ENCODE peak calls at places on chromosomes 6 and 20, in nine cellular contexts. Q, O, H, D, S, M, R, G and A are unnamed samples.

GRCh38 chr6:125612400-125612846 is 137.0 kb upstream of the HEY2 start:
- DNase-seq in Q (no peak), O (no peak), H (no peak), D (no peak), S (peak; percentile 24), M (no peak), R (no peak), G (no peak), A (no peak)

GRCh38 chr20:63309261-63310071 is 16.5 kb downstream of the COL20A1 start:
- DNase-seq in Q (peak; percentile 35), O (peak; percentile 20), H (peak; percentile 76), D (peak; percentile 20), S (peak; percentile 52), M (no peak), R (no peak), G (no peak), A (peak; percentile 21)

GRCh38 chr20:63771046-63771707 is 31.6 kb downstream of the SLC2A4RG start:
- DNase-seq in Q (no peak), O (no peak), H (no peak), D (no peak), S (no peak), M (no peak), R (no peak), G (no peak), A (no peak)

GRCh38 chr6:35294308-35294945 is 3.2 kb upstream of the DEF6 start:
- DNase-seq in Q (peak; percentile 76), O (peak; percentile 28), H (peak; percentile 83), D (peak; percentile 45), S (peak; percentile 51), M (no peak), R (no peak), G (no peak), A (peak; percentile 68)

GRCh38 chr6:168161371-168161750 is 82.3 kb upstream of the FRMD1 start:
- DNase-seq in Q (no peak), O (no peak), H (no peak), D (no peak), S (no peak), M (peak; percentile 15), R (no peak), G (no peak), A (no peak)

GRCh38 chr6:42860031-42860430 is 19.4 kb upstream of the RPL7L1 start:
- DNase-seq in Q (no peak), O (no peak), H (no peak), D (no peak), S (no peak), M (no peak), R (no peak), G (no peak), A (no peak)

GRCh38 chr6:136317023-136317649 is 27.5 kb upstream of the BCLAF1 start:
- DNase-seq in Q (peak; percentile 75), O (peak; percentile 75), H (peak; percentile 90), D (peak; percentile 63), S (peak; percentile 85), M (peak; percentile 60), R (peak; percentile 34), G (peak; percentile 48), A (peak; percentile 72)

GRCh38 chr6:166659581-166659980 is 32.5 kb upstream of the RPS6KA2 start:
- DNase-seq in Q (no peak), O (no peak), H (no peak), D (no peak), S (no peak), M (no peak), R (no peak), G (no peak), A (no peak)

GRCh38 chr6:111033628-111034289 is 51.9 kb downstream of the RPF2 start:
- DNase-seq in Q (no peak), O (no peak), H (peak; percentile 58), D (no peak), S (no peak), M (no peak), R (no peak), G (no peak), A (no peak)

GRCh38 chr20:6708010-6708409 is 59.5 kb upstream of the BMP2 start:
- DNase-seq in Q (peak; percentile 76), O (peak; percentile 53), H (no peak), D (peak; percentile 82), S (peak; percentile 86), M (peak; percentile 84), R (no peak), G (peak; percentile 67), A (no peak)

GRCh38 chr6:16236648-16237199 is 1.7 kb upstream of the GMPR start:
- DNase-seq in Q (peak; percentile 38), O (peak; percentile 59), H (no peak), D (peak; percentile 71), S (peak; percentile 83), M (peak; percentile 70), R (no peak), G (peak; percentile 21), A (peak; percentile 66)

GRCh38 chr6:8499540-8499939 is 64.2 kb upstream of the SLC35B3 start:
- DNase-seq in Q (peak; percentile 51), O (no peak), H (peak; percentile 50), D (no peak), S (peak; percentile 28), M (no peak), R (no peak), G (no peak), A (no peak)

GRCh38 chr6:157033428-157034140 is 256.4 kb downstream of the ARID1B start:
- DNase-seq in Q (peak; percentile 10), O (peak; percentile 31), H (no peak), D (no peak), S (peak; percentile 23), M (no peak), R (no peak), G (no peak), A (no peak)

GRCh38 chr6:147787407-147787806 is 278.9 kb downstream of the SAMD5 start:
- DNase-seq in Q (peak; percentile 7), O (no peak), H (no peak), D (no peak), S (no peak), M (no peak), R (no peak), G (no peak), A (no peak)

GRCh38 chr6:13044390-13044789 is 283.9 kb downstream of the TBC1D7 start:
- DNase-seq in Q (no peak), O (peak; percentile 48), H (peak; percentile 55), D (no peak), S (peak; percentile 5), M (no peak), R (no peak), G (no peak), A (no peak)

GRCh38 chr6:149340200-149340599 is 22.7 kb downstream of the TAB2 start:
- DNase-seq in Q (no peak), O (no peak), H (no peak), D (no peak), S (no peak), M (no peak), R (no peak), G (no peak), A (peak; percentile 48)
- H3K4me3 ChIP-seq in Q (no peak overlapping the region), O (no peak overlapping the region), H (no peak overlapping the region), D (no peak overlapping the region), S (no peak overlapping the region), M (no peak overlapping the region), R (no peak overlapping the region), G (no peak overlapping the region), A (no peak overlapping the region)

DNA sequence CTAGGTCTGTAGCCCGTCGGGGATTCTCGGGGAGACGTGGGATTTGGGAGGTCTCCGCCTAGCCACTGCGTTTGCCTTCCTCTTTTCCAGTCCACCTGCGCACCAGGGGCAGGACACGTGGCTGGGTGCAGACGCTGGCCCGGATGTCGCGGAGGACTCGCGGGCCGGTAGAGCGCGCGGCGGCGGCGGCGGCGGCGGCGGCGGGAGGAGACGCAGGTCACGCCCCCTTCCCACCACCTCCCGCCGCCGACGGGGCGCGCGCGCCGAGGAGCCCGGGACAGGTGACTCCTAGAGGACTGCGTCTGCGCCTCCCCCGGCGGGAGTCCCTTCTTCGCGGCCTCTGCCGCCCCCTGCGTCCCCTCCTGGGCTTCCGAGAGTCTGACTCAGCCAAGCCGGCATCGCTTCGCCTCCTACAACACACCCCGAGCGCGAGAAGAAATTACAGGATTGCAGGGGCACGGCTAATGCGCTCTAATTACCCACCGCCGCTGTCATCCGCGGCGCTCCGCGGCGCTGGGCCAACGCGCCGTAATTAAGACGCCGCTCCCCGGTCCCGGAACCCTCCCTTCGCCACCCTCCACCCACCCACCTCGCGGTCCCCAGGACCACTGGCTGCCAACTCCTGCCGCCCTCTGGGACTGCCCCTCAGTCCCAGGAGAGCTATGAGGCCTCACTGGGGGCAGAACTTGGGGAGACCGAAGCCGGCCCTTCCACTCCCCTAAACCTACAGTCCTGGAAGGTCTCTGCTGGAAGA is 124.5 kb downstream of the MRPL14 start:
- DNase-seq in Q (no peak), O (peak; percentile 50), H (peak; percentile 78), D (peak; percentile 70), S (peak; percentile 48), M (peak; percentile 75), R (no peak), G (no peak), A (peak; percentile 70)
- H3K4me3 ChIP-seq in Q (peak overlapping the region; percentile 47), O (peak overlapping the region; percentile 32), H (peak overlapping the region; percentile 74), D (no peak overlapping the region), S (peak overlapping the region; percentile 39), M (peak overlapping the region; percentile 28), R (peak overlapping the region; percentile 52), G (peak overlapping the region; percentile 49), A (peak overlapping the region; percentile 62)

GRCh38 chr20:43831496-43832065 is 83.1 kb upstream of the TOX2 start:
- DNase-seq in Q (no peak), O (no peak), H (no peak), D (no peak), S (no peak), M (no peak), R (no peak), G (no peak), A (no peak)

GRCh38 chr20:43832096-43832816 is 82.4 kb upstream of the TOX2 start:
- DNase-seq in Q (no peak), O (no peak), H (no peak), D (no peak), S (no peak), M (no peak), R (no peak), G (no peak), A (no peak)

GRCh38 chr20:43832961-43833360 is 81.7 kb upstream of the TOX2 start:
- DNase-seq in Q (no peak), O (no peak), H (no peak), D (no peak), S (no peak), M (no peak), R (no peak), G (no peak), A (no peak)

GRCh38 chr20:43835944-43836540 is 78.6 kb upstream of the TOX2 start:
- DNase-seq in Q (no peak), O (no peak), H (no peak), D (no peak), S (no peak), M (no peak), R (no peak), G (no peak), A (no peak)

GRCh38 chr20:43833511-43834395 is 80.9 kb upstream of the TOX2 start:
- DNase-seq in Q (no peak), O (no peak), H (no peak), D (no peak), S (no peak), M (peak; percentile 12), R (no peak), G (no peak), A (no peak)
- H3K4me3 ChIP-seq in Q (no peak overlapping the region), O (no peak overlapping the region), H (no peak overlapping the region), D (no peak overlapping the region), S (no peak overlapping the region), M (no peak overlapping the region), R (no peak overlapping the region), G (no peak overlapping the region), A (no peak overlapping the region)

GRCh38 chr6:150491796-150492142 is 107.9 kb upstream of the PLEKHG1 start:
- DNase-seq in Q (no peak), O (no peak), H (no peak), D (no peak), S (no peak), M (no peak), R (no peak), G (no peak), A (no peak)
- H3K4me3 ChIP-seq in Q (peak overlapping the region; percentile 52), O (no peak overlapping the region), H (no peak overlapping the region), D (no peak overlapping the region), S (no peak overlapping the region), M (no peak overlapping the region), R (no peak overlapping the region), G (no peak overlapping the region), A (no peak overlapping the region)